ENCODE peak calls at places on chromosomes 2 and 18, in nine cellular contexts. M is NCI-H460; O is tibial nerve; L is NCI-H2171 treated with DMSO at 0.1 percent for 48 hours; F is NCI-H2081; Y is naive B cell; H is stimulated activated CD8-positive, alpha-beta memory T cell treated with anti-CD3 and anti-CD28 coated beads, Interleukin-15, amount 100 ng/mL, for 24 hours; N is iPS DF 19.7; K is AG08396. J is an unnamed sample.

GRCh38 chr2:218259099-218259921 is 1.5 kb upstream of the GPBAR1 start:
- DNase-seq in M (no peak), O (peak), L (no peak), F (no peak), Y (no peak), H (no peak), N (no peak), K (peak), J (peak)

GRCh38 chr2:160465406-160465805 is 28.2 kb downstream of the RBMS1 start:
- DNase-seq in M (no peak), O (no peak), L (no peak), F (no peak), Y (no peak), H (no peak), N (no peak), K (no peak), J (peak)

GRCh38 chr2:64021578-64021977 is 2.4 kb upstream of the VPS54 start:
- DNase-seq in M (no peak), O (no peak), L (no peak), F (no peak), Y (no peak), H (no peak), N (no peak), K (no peak), J (peak)

GRCh38 chr2:30784682-30785081 is 22.6 kb downstream of the CAPN13 start:
- DNase-seq in M (no peak), O (no peak), L (no peak), F (no peak), Y (no peak), H (no peak), N (no peak), K (no peak), J (no peak)

GRCh38 chr2:6855860-6856547 is 9.7 kb downstream of the CMPK2 start:
- DNase-seq in M (no peak), O (no peak), L (no peak), F (no peak), Y (no peak), H (no peak), N (no peak), K (no peak), J (peak)

GRCh38 chr18:70046207-70046606 is 98.5 kb upstream of the CD226 start:
- DNase-seq in M (no peak), O (no peak), L (no peak), F (no peak), Y (no peak), H (no peak), N (no peak), K (no peak), J (peak)

GRCh38 chr2:112674229-112674628 is 28.5 kb downstream of the SLC20A1 start:
- DNase-seq in M (no peak), O (no peak), L (no peak), F (no peak), Y (no peak), H (no peak), N (no peak), K (no peak), J (no peak)

GRCh38 chr2:142153601-142154000 is 22.8 kb upstream of the LRP1B start:
- DNase-seq in M (no peak), O (no peak), L (peak), F (no peak), Y (no peak), H (no peak), N (no peak), K (no peak), J (no peak)

GRCh38 chr2:100554788-100555407 is 7.9 kb upstream of the PDCL3 start:
- DNase-seq in M (no peak), O (no peak), L (no peak), F (no peak), Y (no peak), H (no peak), N (no peak), K (no peak), J (no peak)

GRCh38 chr2:3405876-3406275 is 26.4 kb downstream of the TRAPPC12 start:
- DNase-seq in M (no peak), O (no peak), L (no peak), F (no peak), Y (no peak), H (no peak), N (no peak), K (no peak), J (no peak)

GRCh38 chr2:168997113-168997512 is 34.0 kb downstream of the ABCB11 start:
- DNase-seq in M (no peak), O (no peak), L (no peak), F (no peak), Y (no peak), H (no peak), N (no peak), K (no peak), J (no peak)

GRCh38 chr18:56869189-56869777 is 218.1 kb downstream of the WDR7 start:
- DNase-seq in M (peak), O (no peak), L (peak), F (peak), Y (peak), H (no peak), N (no peak), K (peak), J (peak)

GRCh38 chr2:102033028-102033749 is 41.4 kb downstream of the IL1R2 start:
- DNase-seq in M (no peak), O (no peak), L (no peak), F (no peak), Y (peak), H (no peak), N (no peak), K (peak), J (peak)

GRCh38 chr2:98736464-98736889 is 5.5 kb upstream of the MGAT4A start:
- DNase-seq in M (no peak), O (no peak), L (no peak), F (no peak), Y (no peak), H (no peak), N (no peak), K (no peak), J (peak)

GRCh38 chr18:61855992-61856378 is 36.8 kb downstream of the RNF152 start:
- DNase-seq in M (no peak), O (no peak), L (no peak), F (no peak), Y (no peak), H (no peak), N (no peak), K (no peak), J (no peak)

GRCh38 chr2:68732533-68732932 is 2.1 kb upstream of the ARHGAP25 start:
- DNase-seq in M (no peak), O (no peak), L (no peak), F (no peak), Y (no peak), H (no peak), N (no peak), K (no peak), J (no peak)

GRCh38 chr2:159195719-159196118 is 90.8 kb downstream of the WDSUB1 start:
- DNase-seq in M (no peak), O (no peak), L (no peak), F (no peak), Y (no peak), H (no peak), N (no peak), K (no peak), J (no peak)

GRCh38 chr2:16244153-16244965 is 304.0 kb downstream of the MYCN start:
- DNase-seq in M (no peak), O (no peak), L (no peak), F (no peak), Y (no peak), H (no peak), N (no peak), K (no peak), J (no peak)

GRCh38 chr2:158546412-158547144 is 89.8 kb downstream of the PKP4 start:
- DNase-seq in M (no peak), O (no peak), L (no peak), F (no peak), Y (no peak), H (no peak), N (no peak), K (no peak), J (no peak)

GRCh38 chr2:217873371-217873770 is 129.4 kb downstream of the TNS1 start:
- DNase-seq in M (no peak), O (no peak), L (no peak), F (no peak), Y (no peak), H (no peak), N (no peak), K (no peak), J (no peak)

GRCh38 chr2:97660775-97661417 is 2.9 kb downstream of the ACTR1B start:
- DNase-seq in M (no peak), O (no peak), L (no peak), F (no peak), Y (no peak), H (no peak), N (no peak), K (no peak), J (no peak)

GRCh38 chr18:26436176-26437031 is 111.9 kb downstream of the KCTD1 start:
- DNase-seq in M (peak), O (no peak), L (no peak), F (no peak), Y (no peak), H (no peak), N (no peak), K (peak), J (peak)

GRCh38 chr2:49972699-49973098 is 818.4 kb upstream of the FSHR start:
- DNase-seq in M (no peak), O (no peak), L (peak), F (peak), Y (no peak), H (no peak), N (peak), K (no peak), J (no peak)

GRCh38 chr2:26640331-26640745 is 828 bp downstream of the CIB4 start:
- DNase-seq in M (peak), O (no peak), L (no peak), F (no peak), Y (no peak), H (no peak), N (no peak), K (peak), J (peak)

GRCh38 chr2:207477896-207478295 is 51.9 kb upstream of the CREB1 start:
- DNase-seq in M (no peak), O (no peak), L (no peak), F (no peak), Y (no peak), H (no peak), N (no peak), K (no peak), J (no peak)

GRCh38 chr2:207593277-207593676 is 31.9 kb downstream of the METTL21A start:
- DNase-seq in M (no peak), O (no peak), L (no peak), F (no peak), Y (no peak), H (no peak), N (no peak), K (no peak), J (no peak)

GRCh38 chr2:191036365-191036764 is 22.4 kb upstream of the STAT1 start:
- DNase-seq in M (no peak), O (no peak), L (no peak), F (no peak), Y (no peak), H (no peak), N (no peak), K (no peak), J (no peak)

GRCh38 chr18:32373995-32374394 is 96.7 kb downstream of the GAREM1 start:
- DNase-seq in M (peak), O (no peak), L (peak), F (peak), Y (no peak), H (no peak), N (no peak), K (no peak), J (peak)

GRCh38 chr2:9528036-9528787 is 27.4 kb downstream of the ADAM17 start:
- DNase-seq in M (no peak), O (no peak), L (no peak), F (no peak), Y (no peak), H (no peak), N (no peak), K (no peak), J (no peak)

GRCh38 chr18:46341989-46342525 is 237.9 kb downstream of the HAUS1 start:
- DNase-seq in M (no peak), O (no peak), L (no peak), F (no peak), Y (no peak), H (no peak), N (no peak), K (no peak), J (no peak)

GRCh38 chr2:174974131-174974530 is 31.1 kb downstream of the CHN1 start:
- DNase-seq in M (no peak), O (no peak), L (no peak), F (no peak), Y (no peak), H (no peak), N (no peak), K (no peak), J (no peak)

GRCh38 chr18:49788327-49788908 is 24.9 kb downstream of the ACAA2 start:
- DNase-seq in M (no peak), O (no peak), L (no peak), F (no peak), Y (no peak), H (no peak), N (no peak), K (no peak), J (peak)

GRCh38 chr2:82282111-82282882 is 1977.7 kb upstream of the LRRTM1 start:
- DNase-seq in M (no peak), O (no peak), L (no peak), F (no peak), Y (no peak), H (no peak), N (peak), K (no peak), J (no peak)

J was measured in bronchial epithelial cell.